ENCODE peak calls at places on chromosome 2, in nine cellular contexts. One of them, this sample, is unnamed.

GRCh38 chr2:220152281-220152680 is 524.9 kb downstream of the SLC4A3 start:
- DNase-seq in Kasumi-1: no peak
- DNase-seq in CD4-positive, alpha-beta T cell: no peak
- DNase-seq in caudate nucleus: no peak
- DNase-seq in progenitor cell of endocrine pancreas: no peak
- DNase-seq in T-helper 22 cell: no peak
- DNase-seq in brain pericyte: no peak
- DNase-seq in MCF 10A: no peak
- DNase-seq in stimulated activated CD4-positive, alpha-beta T cell treated with anti-CD3 and anti-CD28 coated beads, Interleukin-12 subunit alpha, Interleukin-12 subunit beta, amount 100 ng/mL, for 24 hours: no peak
- DNase-seq in this sample: no peak

GRCh38 chr2:217258170-217258569 is 398.3 kb upstream of the TNP1 start:
- DNase-seq in Kasumi-1: no peak
- DNase-seq in CD4-positive, alpha-beta T cell: no peak
- DNase-seq in caudate nucleus: no peak
- DNase-seq in progenitor cell of endocrine pancreas: no peak
- DNase-seq in T-helper 22 cell: no peak
- DNase-seq in brain pericyte: no peak
- DNase-seq in MCF 10A: no peak
- DNase-seq in stimulated activated CD4-positive, alpha-beta T cell treated with anti-CD3 and anti-CD28 coated beads, Interleukin-12 subunit alpha, Interleukin-12 subunit beta, amount 100 ng/mL, for 24 hours: no peak
- DNase-seq in this sample: no peak

GRCh38 chr2:12967804-12968203 is 251.1 kb downstream of the TRIB2 start:
- DNase-seq in Kasumi-1: no peak
- DNase-seq in CD4-positive, alpha-beta T cell: no peak
- DNase-seq in caudate nucleus: no peak
- DNase-seq in progenitor cell of endocrine pancreas: no peak
- DNase-seq in T-helper 22 cell: no peak
- DNase-seq in brain pericyte: no peak
- DNase-seq in MCF 10A: no peak
- DNase-seq in stimulated activated CD4-positive, alpha-beta T cell treated with anti-CD3 and anti-CD28 coated beads, Interleukin-12 subunit alpha, Interleukin-12 subunit beta, amount 100 ng/mL, for 24 hours: no peak
- DNase-seq in this sample: no peak

GRCh38 chr2:236112466-236112865 is 55.7 kb downstream of the GBX2 start:
- DNase-seq in Kasumi-1: no peak
- DNase-seq in CD4-positive, alpha-beta T cell: no peak
- DNase-seq in caudate nucleus: no peak
- DNase-seq in progenitor cell of endocrine pancreas: no peak
- DNase-seq in T-helper 22 cell: no peak
- DNase-seq in brain pericyte: no peak
- DNase-seq in MCF 10A: no peak
- DNase-seq in stimulated activated CD4-positive, alpha-beta T cell treated with anti-CD3 and anti-CD28 coated beads, Interleukin-12 subunit alpha, Interleukin-12 subunit beta, amount 100 ng/mL, for 24 hours: no peak
- DNase-seq in this sample: no peak

GRCh38 chr2:107001081-107001480 is 115.1 kb upstream of the ST6GAL2 start:
- DNase-seq in Kasumi-1: no peak
- DNase-seq in CD4-positive, alpha-beta T cell: no peak
- DNase-seq in caudate nucleus: no peak
- DNase-seq in progenitor cell of endocrine pancreas: no peak
- DNase-seq in T-helper 22 cell: no peak
- DNase-seq in brain pericyte: no peak
- DNase-seq in MCF 10A: no peak
- DNase-seq in stimulated activated CD4-positive, alpha-beta T cell treated with anti-CD3 and anti-CD28 coated beads, Interleukin-12 subunit alpha, Interleukin-12 subunit beta, amount 100 ng/mL, for 24 hours: no peak
- DNase-seq in this sample: no peak

GRCh38 chr2:226031078-226031937 is 631.8 kb downstream of the NYAP2 start:
- DNase-seq in Kasumi-1: peak; percentile 40
- DNase-seq in CD4-positive, alpha-beta T cell: no peak
- DNase-seq in caudate nucleus: peak; percentile 55
- DNase-seq in progenitor cell of endocrine pancreas: peak; percentile 43
- DNase-seq in T-helper 22 cell: no peak
- DNase-seq in brain pericyte: peak; percentile 15
- DNase-seq in MCF 10A: peak; percentile 51
- DNase-seq in stimulated activated CD4-positive, alpha-beta T cell treated with anti-CD3 and anti-CD28 coated beads, Interleukin-12 subunit alpha, Interleukin-12 subunit beta, amount 100 ng/mL, for 24 hours: peak; percentile 15
- DNase-seq in this sample: peak; percentile 41

GRCh38 chr2:9099341-9099751 is 95.9 kb upstream of the MBOAT2 start:
- DNase-seq in Kasumi-1: no peak
- DNase-seq in CD4-positive, alpha-beta T cell: no peak
- DNase-seq in caudate nucleus: no peak
- DNase-seq in progenitor cell of endocrine pancreas: no peak
- DNase-seq in T-helper 22 cell: no peak
- DNase-seq in brain pericyte: no peak
- DNase-seq in MCF 10A: no peak
- DNase-seq in stimulated activated CD4-positive, alpha-beta T cell treated with anti-CD3 and anti-CD28 coated beads, Interleukin-12 subunit alpha, Interleukin-12 subunit beta, amount 100 ng/mL, for 24 hours: no peak
- DNase-seq in this sample: peak; percentile 37

GRCh38 chr2:5725794-5726463 is 33.7 kb downstream of the SOX11 start:
- DNase-seq in Kasumi-1: no peak
- DNase-seq in CD4-positive, alpha-beta T cell: no peak
- DNase-seq in caudate nucleus: no peak
- DNase-seq in progenitor cell of endocrine pancreas: peak; percentile 50
- DNase-seq in T-helper 22 cell: no peak
- DNase-seq in brain pericyte: no peak
- DNase-seq in MCF 10A: no peak
- DNase-seq in stimulated activated CD4-positive, alpha-beta T cell treated with anti-CD3 and anti-CD28 coated beads, Interleukin-12 subunit alpha, Interleukin-12 subunit beta, amount 100 ng/mL, for 24 hours: no peak
- DNase-seq in this sample: no peak

GRCh38 chr2:152028182-152028862 is 70.5 kb downstream of the CACNB4 start:
- DNase-seq in Kasumi-1: no peak
- DNase-seq in CD4-positive, alpha-beta T cell: no peak
- DNase-seq in caudate nucleus: no peak
- DNase-seq in progenitor cell of endocrine pancreas: no peak
- DNase-seq in T-helper 22 cell: no peak
- DNase-seq in brain pericyte: no peak
- DNase-seq in MCF 10A: peak; percentile 53
- DNase-seq in stimulated activated CD4-positive, alpha-beta T cell treated with anti-CD3 and anti-CD28 coated beads, Interleukin-12 subunit alpha, Interleukin-12 subunit beta, amount 100 ng/mL, for 24 hours: no peak
- DNase-seq in this sample: no peak

GRCh38 chr2:86368181-86368824 is 30.9 kb upstream of the REEP1 start:
- DNase-seq in Kasumi-1: peak; percentile 56
- DNase-seq in CD4-positive, alpha-beta T cell: peak; percentile 24
- DNase-seq in caudate nucleus: no peak
- DNase-seq in progenitor cell of endocrine pancreas: peak; percentile 49
- DNase-seq in T-helper 22 cell: no peak
- DNase-seq in brain pericyte: no peak
- DNase-seq in MCF 10A: peak; percentile 50
- DNase-seq in stimulated activated CD4-positive, alpha-beta T cell treated with anti-CD3 and anti-CD28 coated beads, Interleukin-12 subunit alpha, Interleukin-12 subunit beta, amount 100 ng/mL, for 24 hours: no peak
- DNase-seq in this sample: peak; percentile 55

GRCh38 chr2:207528980-207529329 is 807 bp upstream of the CREB1 start:
- DNase-seq in Kasumi-1: peak; percentile 7
- DNase-seq in CD4-positive, alpha-beta T cell: peak; percentile 39
- DNase-seq in caudate nucleus: no peak
- DNase-seq in progenitor cell of endocrine pancreas: no peak
- DNase-seq in T-helper 22 cell: peak; percentile 71
- DNase-seq in brain pericyte: no peak
- DNase-seq in MCF 10A: peak; percentile 44
- DNase-seq in stimulated activated CD4-positive, alpha-beta T cell treated with anti-CD3 and anti-CD28 coated beads, Interleukin-12 subunit alpha, Interleukin-12 subunit beta, amount 100 ng/mL, for 24 hours: no peak
- DNase-seq in this sample: peak; percentile 21

GRCh38 chr2:153235516-153235915 is 243.0 kb downstream of the RPRM start:
- DNase-seq in Kasumi-1: no peak
- DNase-seq in CD4-positive, alpha-beta T cell: no peak
- DNase-seq in caudate nucleus: no peak
- DNase-seq in progenitor cell of endocrine pancreas: no peak
- DNase-seq in T-helper 22 cell: no peak
- DNase-seq in brain pericyte: no peak
- DNase-seq in MCF 10A: no peak
- DNase-seq in stimulated activated CD4-positive, alpha-beta T cell treated with anti-CD3 and anti-CD28 coated beads, Interleukin-12 subunit alpha, Interleukin-12 subunit beta, amount 100 ng/mL, for 24 hours: no peak
- DNase-seq in this sample: no peak